ENCODE peak calls at places on chromosomes 12 and 14, in nine cellular contexts. Z, U, S, T, C, Q, L, R and E are unnamed samples.

GRCh38 chr14:50784683-50785505 is 46.1 kb downstream of the NIN start:
- DNase-seq in S (no peak), U (no peak), Q (no peak), R (no peak), C (no peak), T (no peak), L (no peak), Z (no peak), E (no peak)

GRCh38 chr12:95553202-95553943 is 2.1 kb upstream of the USP44 start:
- DNase-seq in Z (no peak), R (no peak), T (no peak), Q (no peak), S (no peak), U (no peak), L (peak), C (no peak), E (no peak)

GRCh38 chr12:3304436-3305135 is 186.4 kb upstream of the PRMT8 start:
- DNase-seq in S (peak), R (no peak), T (peak), U (no peak), L (no peak), C (no peak), Z (no peak), Q (no peak), E (no peak)

GRCh38 chr14:76828339-76829015 is 2.3 kb downstream of the LRRC74A start:
- DNase-seq in R (no peak), Z (peak), U (no peak), S (peak), C (no peak), L (peak), Q (no peak), T (peak), E (no peak)

GRCh38 chr12:31728289-31728916 is 418 bp downstream of the AMN1 start:
- DNase-seq in S (peak), C (no peak), T (no peak), L (no peak), R (peak), Z (no peak), U (no peak), Q (peak), E (no peak)

GRCh38 chr14:83172363-83172762 is 1638.7 kb upstream of the SEL1L start:
- DNase-seq in U (no peak), S (peak), Z (no peak), T (no peak), C (no peak), R (no peak), L (peak), Q (no peak), E (no peak)

GRCh38 chr14:96263347-96264199 is 7.6 kb downstream of the BDKRB1 start:
- DNase-seq in S (no peak), T (peak), Q (no peak), R (no peak), L (no peak), C (no peak), U (no peak), Z (no peak), E (no peak)

GRCh38 chr14:104792101-104792884 is 3.3 kb downstream of the AKT1 start:
- DNase-seq in L (no peak), Z (no peak), R (no peak), T (no peak), C (no peak), Q (no peak), S (no peak), U (no peak), E (peak)

GRCh38 chr14:24108336-24108874 is 6.2 kb upstream of the DCAF11 start:
- DNase-seq in Q (no peak), Z (no peak), T (no peak), C (no peak), U (no peak), S (no peak), L (no peak), R (no peak), E (no peak)

GRCh38 chr12:89873745-89874144 is 165.1 kb upstream of the ATP2B1 start:
- DNase-seq in C (peak), Z (no peak), U (no peak), R (no peak), Q (no peak), S (no peak), L (no peak), T (peak), E (no peak)

GRCh38 chr12:5461966-5462365 is 30.1 kb downstream of the NTF3 start:
- DNase-seq in U (no peak), R (no peak), L (no peak), C (no peak), Q (no peak), T (no peak), S (no peak), Z (no peak), E (no peak)

GRCh38 chr12:102024765-102025164 is 37.0 kb downstream of the WASHC3 start:
- DNase-seq in L (no peak), Z (no peak), R (no peak), Q (no peak), T (peak), U (no peak), C (no peak), S (no peak), E (no peak)

GRCh38 chr12:8047842-8048241 is 15.3 kb downstream of the FOXJ2 start:
- DNase-seq in L (no peak), S (no peak), C (no peak), Z (no peak), T (no peak), Q (no peak), R (no peak), U (no peak), E (peak)

GRCh38 chr12:53190108-53190729 is 9.5 kb upstream of the CSAD start:
- DNase-seq in R (no peak), Z (peak), Q (peak), T (peak), L (no peak), U (peak), S (peak), C (peak), E (peak)